ENCODE peak calls at places on chromosomes 12 and 14, in five cellular contexts. One of them, this sample, is unnamed.

GRCh38 chr12:95169368-95169767 is 47.9 kb downstream of the FGD6 start:
- DNase-seq in H1: no peak
- DNase-seq in K562: peak
- DNase-seq in GM12878: no peak
- DNase-seq in HCT116: peak
- DNase-seq in this sample: peak

GRCh38 chr12:17661250-17661649 is 428.7 kb downstream of the RERGL start:
- DNase-seq in K562: no peak
- DNase-seq in HCT116: no peak
- DNase-seq in H1: no peak
- DNase-seq in GM12878: no peak
- DNase-seq in this sample: no peak

GRCh38 chr12:113678222-113678621 is 206.6 kb upstream of the LHX5 start:
- DNase-seq in HCT116: no peak
- DNase-seq in GM12878: no peak
- DNase-seq in K562: peak
- DNase-seq in H1: no peak
- DNase-seq in this sample: no peak

GRCh38 chr12:26245175-26245942 is 50.0 kb downstream of the SSPN start:
- DNase-seq in HCT116: no peak
- DNase-seq in K562: no peak
- DNase-seq in GM12878: no peak
- DNase-seq in H1: no peak
- DNase-seq in this sample: no peak

GRCh38 chr12:14256555-14257169 is 108.8 kb upstream of the ATF7IP start:
- DNase-seq in H1: no peak
- DNase-seq in GM12878: no peak
- DNase-seq in HCT116: peak
- DNase-seq in K562: peak
- DNase-seq in this sample: peak

GRCh38 chr12:6432991-6433390 is 11.8 kb upstream of the CD27 start:
- DNase-seq in K562: no peak
- DNase-seq in HCT116: no peak
- DNase-seq in GM12878: no peak
- DNase-seq in H1: no peak
- DNase-seq in this sample: no peak

GRCh38 chr12:99611117-99611516 is 36.4 kb upstream of the GARIN6 start:
- DNase-seq in K562: no peak
- DNase-seq in GM12878: no peak
- DNase-seq in H1: no peak
- DNase-seq in HCT116: no peak
- DNase-seq in this sample: no peak

GRCh38 chr14:99244960-99245340 is 27.0 kb downstream of the BCL11B start:
- DNase-seq in H1: no peak
- DNase-seq in GM12878: no peak
- DNase-seq in HCT116: no peak
- DNase-seq in K562: no peak
- DNase-seq in this sample: no peak

GRCh38 chr12:40287369-40287975 is 62.7 kb downstream of the LRRK2 start:
- DNase-seq in GM12878: no peak
- DNase-seq in K562: no peak
- DNase-seq in HCT116: no peak
- DNase-seq in H1: no peak
- DNase-seq in this sample: peak

GRCh38 chr12:59938190-59938962 is 342.5 kb downstream of the SLC16A7 start:
- DNase-seq in GM12878: no peak
- DNase-seq in H1: no peak
- DNase-seq in HCT116: no peak
- DNase-seq in K562: no peak
- DNase-seq in this sample: no peak

GRCh38 chr14:99015833-99016232 is 256.2 kb downstream of the BCL11B start:
- DNase-seq in GM12878: no peak
- DNase-seq in HCT116: no peak
- DNase-seq in K562: no peak
- DNase-seq in H1: no peak
- DNase-seq in this sample: no peak

GRCh38 chr14:100905166-100905565 is 1.6 kb upstream of the RTL1 start:
- DNase-seq in HCT116: no peak
- DNase-seq in K562: no peak
- DNase-seq in H1: no peak
- DNase-seq in GM12878: no peak
- DNase-seq in this sample: no peak

GRCh38 chr12:113208041-113208934 is 13.0 kb upstream of the TPCN1 start:
- DNase-seq in GM12878: peak
- DNase-seq in K562: peak
- DNase-seq in H1: no peak
- DNase-seq in HCT116: no peak
- DNase-seq in this sample: no peak

GRCh38 chr12:104457746-104458644 is 1.2 kb downstream of the CHST11 start:
- DNase-seq in K562: peak
- DNase-seq in H1: no peak
- DNase-seq in HCT116: no peak
- DNase-seq in GM12878: no peak
- DNase-seq in this sample: no peak

GRCh38 chr12:47964102-47964723 is 817 bp downstream of the TMEM106C start:
- DNase-seq in HCT116: no peak
- DNase-seq in H1: no peak
- DNase-seq in GM12878: no peak
- DNase-seq in K562: peak
- DNase-seq in this sample: no peak

GRCh38 chr12:105983622-105984325 is 155.0 kb downstream of the NUAK1 start:
- DNase-seq in H1: no peak
- DNase-seq in HCT116: no peak
- DNase-seq in GM12878: no peak
- DNase-seq in K562: no peak
- DNase-seq in this sample: no peak

GRCh38 chr14:32259368-32260013 is 56.4 kb upstream of the RNU6-8 start:
- DNase-seq in HCT116: peak
- DNase-seq in H1: no peak
- DNase-seq in K562: peak
- DNase-seq in GM12878: peak
- DNase-seq in this sample: peak

GRCh38 chr12:109587921-109588320 is 14.3 kb downstream of the MVK start:
- DNase-seq in K562: no peak
- DNase-seq in HCT116: no peak
- DNase-seq in H1: no peak
- DNase-seq in GM12878: no peak
- DNase-seq in this sample: no peak

GRCh38 chr14:100436745-100437406 is 113.7 kb downstream of the SLC25A47 start:
- DNase-seq in H1: no peak
- DNase-seq in HCT116: no peak
- DNase-seq in K562: no peak
- DNase-seq in GM12878: no peak
- DNase-seq in this sample: no peak

GRCh38 chr14:24051162-24051788 is 534 bp upstream of the CARMIL3 start:
- DNase-seq in HCT116: no peak
- DNase-seq in GM12878: no peak
- DNase-seq in K562: no peak
- DNase-seq in H1: no peak
- DNase-seq in this sample: no peak

GRCh38 chr14:75441731-75442130 is 13.9 kb downstream of the JDP2 start:
- DNase-seq in GM12878: no peak
- DNase-seq in K562: peak
- DNase-seq in H1: no peak
- DNase-seq in HCT116: no peak
- DNase-seq in this sample: no peak

GRCh38 chr12:57759360-57759980 is 4.6 kb downstream of the MARCHF9 start:
- DNase-seq in H1: no peak
- DNase-seq in K562: peak
- DNase-seq in HCT116: no peak
- DNase-seq in GM12878: no peak
- DNase-seq in this sample: peak

GRCh38 chr12:3042394-3042793 is 34.8 kb upstream of the TSPAN9 start:
- DNase-seq in GM12878: no peak
- DNase-seq in H1: no peak
- DNase-seq in HCT116: no peak
- DNase-seq in K562: no peak
- DNase-seq in this sample: no peak

GRCh38 chr14:49940805-49941421 is 48.0 kb downstream of the ARF6 start:
- DNase-seq in HCT116: no peak
- DNase-seq in H1: no peak
- DNase-seq in GM12878: no peak
- DNase-seq in K562: no peak
- DNase-seq in this sample: no peak

GRCh38 chr12:18502422-18502821 is 235.4 kb downstream of the PLCZ1 start:
- DNase-seq in HCT116: no peak
- DNase-seq in GM12878: no peak
- DNase-seq in H1: no peak
- DNase-seq in K562: no peak
- DNase-seq in this sample: peak

GRCh38 chr14:52427460-52427859 is 113.3 kb downstream of the PTGER2 start:
- DNase-seq in GM12878: no peak
- DNase-seq in HCT116: no peak
- DNase-seq in H1: no peak
- DNase-seq in K562: no peak
- DNase-seq in this sample: no peak

GRCh38 chr12:94211011-94211410 is 62.6 kb downstream of the PLXNC1 start:
- DNase-seq in HCT116: no peak
- DNase-seq in GM12878: no peak
- DNase-seq in H1: no peak
- DNase-seq in K562: no peak
- DNase-seq in this sample: no peak

GRCh38 chr12:32273712-32274111 is 125.6 kb upstream of the FGD4 start:
- DNase-seq in H1: no peak
- DNase-seq in HCT116: no peak
- DNase-seq in GM12878: no peak
- DNase-seq in K562: peak
- DNase-seq in this sample: no peak

DNA sequence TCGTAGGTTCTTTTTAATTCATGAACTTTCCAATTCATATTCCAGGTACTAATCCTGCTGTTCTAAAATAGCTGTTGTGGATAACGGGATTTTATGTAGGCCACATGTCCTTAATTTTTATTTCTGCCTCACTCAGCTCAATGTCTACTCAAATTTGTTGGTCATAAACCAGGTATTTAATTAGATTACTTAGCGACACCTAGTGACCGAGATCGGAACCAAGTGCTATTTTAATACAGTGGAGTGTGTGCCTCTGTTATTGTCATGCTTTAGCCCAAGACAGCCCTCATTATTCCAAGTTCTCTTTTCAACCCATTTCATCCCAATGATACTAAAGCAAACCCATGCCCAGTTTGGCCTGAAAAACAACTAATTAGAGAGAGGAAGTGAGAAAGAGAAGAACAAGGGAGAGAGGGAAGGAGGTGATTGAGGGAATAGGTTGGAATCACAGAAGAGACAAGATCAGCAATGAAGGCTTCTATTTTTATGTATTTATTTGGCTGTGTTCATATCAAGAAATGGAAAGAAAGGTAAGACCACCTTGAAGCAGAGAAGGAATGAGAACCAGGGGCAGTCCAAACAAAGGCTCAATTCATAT is 45.9 kb upstream of the IFNG-AS1 start:
- DNase-seq in GM12878: peak
- DNase-seq in H1: no peak
- DNase-seq in HCT116: peak
- DNase-seq in K562: peak
- DNase-seq in this sample: peak
- TF ChIP-seq SRF in GM12878: no peak
- TF ChIP-seq SRF in H1: no peak
- TF ChIP-seq SRF in HCT116: no peak
- TF ChIP-seq SRF in K562: no peak
- TF ChIP-seq SRF in this sample: no peak

DNA sequence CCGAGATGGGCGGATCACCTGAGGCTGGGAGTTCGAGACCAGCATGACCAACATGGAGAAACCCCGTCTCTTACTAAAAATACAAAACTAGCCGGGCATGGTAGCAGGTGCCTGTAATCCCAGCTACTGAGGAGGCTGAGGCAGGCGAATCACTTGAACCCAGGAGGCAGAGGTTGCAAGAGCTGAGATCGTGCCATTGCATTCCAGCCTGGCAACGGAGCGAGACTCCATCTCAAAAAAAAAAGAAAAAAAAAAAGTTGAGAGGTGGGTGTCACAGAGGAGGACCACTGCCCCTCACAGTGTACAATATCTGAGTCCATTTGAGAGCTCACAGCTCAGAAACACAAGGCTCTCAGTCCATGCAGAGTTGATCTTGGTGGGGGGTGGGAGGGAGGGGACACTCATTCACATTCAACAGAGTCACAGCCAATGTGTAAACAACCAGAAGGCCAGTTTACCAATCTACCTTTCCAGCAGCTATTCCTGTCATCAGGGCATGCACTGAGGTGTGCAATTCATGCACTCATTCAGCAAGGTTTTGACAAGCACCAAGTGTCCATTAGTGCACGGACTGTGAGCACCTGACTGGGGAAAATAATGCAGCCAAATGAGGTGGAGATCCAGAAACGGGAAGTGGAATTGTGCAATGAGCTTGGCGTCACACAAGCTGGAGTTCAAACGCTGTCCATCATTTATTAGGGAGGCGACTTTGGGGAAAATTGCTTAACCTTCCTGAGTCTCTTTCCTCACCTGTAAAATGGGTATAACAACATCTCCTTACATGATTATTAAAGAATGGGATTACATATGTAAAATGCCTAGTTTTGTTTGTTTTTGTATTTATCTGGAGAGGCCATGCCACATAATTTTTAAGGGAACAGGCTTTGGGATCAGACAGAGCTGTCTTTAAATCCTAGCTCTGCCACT is 4.4 kb upstream of the EIF5 start:
- DNase-seq in K562: peak
- DNase-seq in H1: no peak
- DNase-seq in GM12878: no peak
- DNase-seq in HCT116: no peak
- DNase-seq in this sample: peak
- TF ChIP-seq SRF in K562: no peak
- TF ChIP-seq SRF in H1: no peak
- TF ChIP-seq SRF in GM12878: no peak
- TF ChIP-seq SRF in HCT116: no peak
- TF ChIP-seq SRF in this sample: no peak

GRCh38 chr12:66775941-66776340 is 97.1 kb upstream of the GRIP1 start:
- DNase-seq in GM12878: no peak
- DNase-seq in HCT116: no peak
- DNase-seq in K562: no peak
- DNase-seq in H1: no peak
- DNase-seq in this sample: no peak
- TF ChIP-seq SRF in GM12878: no peak
- TF ChIP-seq SRF in HCT116: no peak
- TF ChIP-seq SRF in K562: no peak
- TF ChIP-seq SRF in H1: no peak
- TF ChIP-seq SRF in this sample: no peak

DNA sequence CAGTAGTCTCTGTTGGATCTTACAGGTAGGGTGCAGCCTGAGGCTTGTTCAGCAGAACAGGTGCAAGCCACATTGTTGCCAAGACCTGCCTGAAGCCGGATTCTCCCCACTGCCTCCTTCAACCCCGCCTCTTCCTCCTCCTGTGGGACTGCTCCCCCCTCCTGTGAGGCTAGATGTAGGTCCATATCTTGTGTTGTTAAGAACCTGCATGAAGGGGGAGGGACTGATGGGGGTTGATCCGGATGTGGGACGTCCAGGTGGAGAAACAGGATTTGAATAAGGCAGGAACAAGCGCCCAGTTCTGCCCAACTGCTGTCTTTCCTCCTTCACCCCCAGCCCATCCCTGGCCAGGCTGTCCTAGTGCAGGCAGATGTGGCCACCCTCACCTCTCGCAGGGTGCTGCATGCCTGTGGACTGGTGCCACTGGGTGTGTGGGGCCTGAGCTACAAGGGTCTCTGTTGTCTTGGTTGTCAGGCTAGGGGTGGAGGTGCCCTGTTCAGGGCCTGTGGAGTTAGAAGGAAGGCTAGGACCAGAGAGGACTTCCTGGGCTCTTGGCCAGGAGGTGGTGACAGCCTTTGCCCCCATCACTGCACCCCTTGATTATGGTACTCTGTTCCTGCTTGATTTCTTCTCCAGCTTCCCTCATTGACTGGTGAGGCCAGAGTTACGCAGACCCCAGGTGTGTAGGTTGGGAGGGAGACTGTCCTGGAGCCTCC is 1.4 kb downstream of the NR4A1 start:
- DNase-seq in K562: peak
- DNase-seq in H1: no peak
- DNase-seq in GM12878: no peak
- DNase-seq in HCT116: no peak
- DNase-seq in this sample: no peak
- TF ChIP-seq SRF in K562: no peak
- TF ChIP-seq SRF in H1: no peak
- TF ChIP-seq SRF in GM12878: no peak
- TF ChIP-seq SRF in HCT116: no peak
- TF ChIP-seq SRF in this sample: no peak